ENCODE peak calls at places on chromosome X, in four cellular contexts. One of them, this sample, is unnamed.

GRCh38 chrX:154751121-154751668 is 318 bp upstream of the GAB3 start:
- DNase-seq in testis: peak; percentile 39
- DNase-seq in AG04450: no peak
- DNase-seq in CD8-positive, alpha-beta T cell: no peak
- DNase-seq in this sample: no peak

GRCh38 chrX:16885628-16886027 is 15.5 kb upstream of the RBBP7 start:
- DNase-seq in AG04450: no peak
- DNase-seq in testis: no peak
- DNase-seq in CD8-positive, alpha-beta T cell: no peak
- DNase-seq in this sample: no peak

GRCh38 chrX:46500054-46500453 is 45.2 kb downstream of the ZNF674 start:
- DNase-seq in CD8-positive, alpha-beta T cell: no peak
- DNase-seq in AG04450: no peak
- DNase-seq in testis: no peak
- DNase-seq in this sample: no peak

GRCh38 chrX:72057331-72057730 is 74.4 kb downstream of the RTL5 start:
- DNase-seq in AG04450: no peak
- DNase-seq in testis: no peak
- DNase-seq in CD8-positive, alpha-beta T cell: no peak
- DNase-seq in this sample: no peak

GRCh38 chrX:6026980-6027379 is 201.7 kb downstream of the NLGN4X start:
- DNase-seq in CD8-positive, alpha-beta T cell: no peak
- DNase-seq in testis: no peak
- DNase-seq in AG04450: no peak
- DNase-seq in this sample: no peak

GRCh38 chrX:49070988-49071387 is 2.8 kb downstream of the PRAF2 start:
- DNase-seq in testis: no peak
- DNase-seq in CD8-positive, alpha-beta T cell: no peak
- DNase-seq in AG04450: no peak
- DNase-seq in this sample: no peak

GRCh38 chrX:119189115-119189514 is 47.0 kb upstream of the PGRMC1 start:
- DNase-seq in CD8-positive, alpha-beta T cell: no peak
- DNase-seq in testis: no peak
- DNase-seq in AG04450: no peak
- DNase-seq in this sample: no peak

GRCh38 chrX:148412006-148412405 is 88.4 kb upstream of the AFF2 start:
- DNase-seq in CD8-positive, alpha-beta T cell: no peak
- DNase-seq in testis: no peak
- DNase-seq in AG04450: no peak
- DNase-seq in this sample: peak; percentile 48

GRCh38 chrX:35919536-35920309 is at the start of gene CFAP47:
- DNase-seq in AG04450: no peak
- DNase-seq in testis: peak; percentile 48
- DNase-seq in CD8-positive, alpha-beta T cell: no peak
- DNase-seq in this sample: peak; percentile 18

GRCh38 chrX:139882299-139882698 is 50.6 kb downstream of the ATP11C start:
- DNase-seq in CD8-positive, alpha-beta T cell: no peak
- DNase-seq in AG04450: no peak
- DNase-seq in testis: no peak
- DNase-seq in this sample: no peak

GRCh38 chrX:41561045-41561444 is 113.9 kb downstream of the NYX start:
- DNase-seq in AG04450: peak; percentile 70
- DNase-seq in CD8-positive, alpha-beta T cell: peak; percentile 4
- DNase-seq in testis: no peak
- DNase-seq in this sample: peak; percentile 68

GRCh38 chrX:132482632-132483031 is 6.2 kb downstream of the MBNL3 start:
- DNase-seq in CD8-positive, alpha-beta T cell: no peak
- DNase-seq in testis: no peak
- DNase-seq in AG04450: no peak
- DNase-seq in this sample: no peak

GRCh38 chrX:132483523-132483922 is 5.3 kb downstream of the MBNL3 start:
- DNase-seq in AG04450: no peak
- DNase-seq in testis: no peak
- DNase-seq in CD8-positive, alpha-beta T cell: no peak
- DNase-seq in this sample: no peak

GRCh38 chrX:132483951-132484350 is 4.9 kb downstream of the MBNL3 start:
- DNase-seq in testis: peak; percentile 16
- DNase-seq in AG04450: no peak
- DNase-seq in CD8-positive, alpha-beta T cell: no peak
- DNase-seq in this sample: no peak

GRCh38 chrX:132481449-132481848 is 7.4 kb downstream of the MBNL3 start:
- DNase-seq in testis: no peak
- DNase-seq in AG04450: no peak
- DNase-seq in CD8-positive, alpha-beta T cell: no peak
- DNase-seq in this sample: no peak

GRCh38 chrX:132480581-132481203 is 8.1 kb downstream of the MBNL3 start:
- DNase-seq in AG04450: no peak
- DNase-seq in testis: peak; percentile 27
- DNase-seq in CD8-positive, alpha-beta T cell: peak; percentile 25
- DNase-seq in this sample: peak; percentile 17
- H3K4me3 ChIP-seq in AG04450: peak overlapping the region; percentile 27
- H3K4me3 ChIP-seq in testis: no peak overlapping the region
- H3K4me3 ChIP-seq in CD8-positive, alpha-beta T cell: peak overlapping the region; percentile 52
- H3K4me3 ChIP-seq in this sample: peak overlapping the region; percentile 7

GRCh38 chrX:40244116-40244515 is 146.4 kb upstream of the BCOR start:
- DNase-seq in testis: no peak
- DNase-seq in CD8-positive, alpha-beta T cell: no peak
- DNase-seq in AG04450: no peak
- DNase-seq in this sample: no peak

GRCh38 chrX:40245411-40246140 is 147.8 kb upstream of the BCOR start:
- DNase-seq in CD8-positive, alpha-beta T cell: no peak
- DNase-seq in AG04450: no peak
- DNase-seq in testis: no peak
- DNase-seq in this sample: no peak

GRCh38 chrX:40243699-40244098 is 145.9 kb upstream of the BCOR start:
- DNase-seq in AG04450: no peak
- DNase-seq in CD8-positive, alpha-beta T cell: no peak
- DNase-seq in testis: peak; percentile 73
- DNase-seq in this sample: peak; percentile 1

GRCh38 chrX:40247382-40247781 is 149.6 kb upstream of the BCOR start:
- DNase-seq in testis: no peak
- DNase-seq in AG04450: no peak
- DNase-seq in CD8-positive, alpha-beta T cell: no peak
- DNase-seq in this sample: no peak

DNA sequence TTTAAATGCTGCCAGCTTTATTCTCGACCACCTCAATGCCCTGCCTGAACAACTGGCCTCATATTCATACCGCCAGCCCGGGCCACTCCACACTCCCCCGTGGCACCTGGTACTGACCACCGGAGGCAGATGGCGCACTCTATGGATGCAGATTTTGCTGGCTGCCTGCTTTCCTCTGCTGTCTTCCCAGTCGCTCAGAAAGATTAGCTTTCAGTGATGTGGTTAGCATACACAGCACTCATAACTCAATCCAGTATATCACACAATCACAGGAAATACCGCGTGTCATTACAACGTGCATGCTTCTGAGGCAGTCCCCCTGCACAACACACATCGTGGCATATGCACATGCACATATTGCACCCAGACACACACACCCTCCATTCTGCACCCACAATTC is 147.2 kb upstream of the BCOR start:
- DNase-seq in testis: no peak
- DNase-seq in CD8-positive, alpha-beta T cell: no peak
- DNase-seq in AG04450: no peak
- DNase-seq in this sample: no peak
- TF ChIP-seq CTCF in testis: no peak
- TF ChIP-seq CTCF in CD8-positive, alpha-beta T cell: no peak
- TF ChIP-seq CTCF in AG04450: no peak
- TF ChIP-seq CTCF in this sample: no peak

GRCh38 chrX:21658746-21659145 is 616 bp upstream of the KLHL34 start:
- DNase-seq in CD8-positive, alpha-beta T cell: no peak
- DNase-seq in testis: no peak
- DNase-seq in AG04450: no peak
- DNase-seq in this sample: peak; percentile 0

GRCh38 chrX:21657318-21658151 is 595 bp downstream of the KLHL34 start:
- DNase-seq in testis: no peak
- DNase-seq in AG04450: no peak
- DNase-seq in CD8-positive, alpha-beta T cell: no peak
- DNase-seq in this sample: no peak

GRCh38 chrX:21661316-21661715 is 3.2 kb upstream of the KLHL34 start:
- DNase-seq in testis: no peak
- DNase-seq in AG04450: no peak
- DNase-seq in CD8-positive, alpha-beta T cell: no peak
- DNase-seq in this sample: peak; percentile 61

GRCh38 chrX:21658152-21658737 is at the start of gene KLHL34:
- DNase-seq in AG04450: no peak
- DNase-seq in testis: no peak
- DNase-seq in CD8-positive, alpha-beta T cell: no peak
- DNase-seq in this sample: no peak

GRCh38 chrX:21659320-21659719 is 1.2 kb upstream of the KLHL34 start:
- DNase-seq in testis: no peak
- DNase-seq in CD8-positive, alpha-beta T cell: no peak
- DNase-seq in AG04450: no peak
- DNase-seq in this sample: no peak
- H3K4me3 ChIP-seq in testis: no peak overlapping the region
- H3K4me3 ChIP-seq in CD8-positive, alpha-beta T cell: no peak overlapping the region
- H3K4me3 ChIP-seq in AG04450: no peak overlapping the region
- H3K4me3 ChIP-seq in this sample: no peak overlapping the region

DNA sequence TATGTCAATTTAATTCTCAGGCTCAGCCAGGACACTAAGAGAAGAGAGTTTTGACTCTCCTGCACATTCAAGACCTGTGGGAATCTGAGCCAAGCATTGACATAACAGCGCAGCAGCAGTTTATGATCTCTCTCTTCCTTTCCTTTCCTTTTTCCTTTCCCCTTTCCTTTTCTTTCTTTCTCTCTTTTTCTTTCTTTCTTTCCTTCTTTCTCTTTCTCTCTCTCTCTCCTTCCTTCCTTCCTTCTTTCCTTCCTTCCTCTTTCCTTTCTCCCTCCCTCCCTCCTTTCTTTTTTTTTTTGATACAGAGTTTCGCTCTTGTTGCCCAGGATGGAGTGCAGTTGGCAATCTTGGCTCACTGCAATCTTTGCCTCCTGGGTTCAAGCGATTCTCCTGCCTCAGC is 21.6 kb downstream of the SAT1 start:
- DNase-seq in CD8-positive, alpha-beta T cell: no peak
- DNase-seq in testis: no peak
- DNase-seq in AG04450: no peak
- DNase-seq in this sample: peak; percentile 38
- TF ChIP-seq CTCF in CD8-positive, alpha-beta T cell: no peak
- TF ChIP-seq CTCF in testis: no peak
- TF ChIP-seq CTCF in AG04450: no peak
- TF ChIP-seq CTCF in this sample: no peak

GRCh38 chrX:131827935-131828334 is 195.2 kb upstream of the STK26 start:
- DNase-seq in testis: no peak
- DNase-seq in AG04450: no peak
- DNase-seq in CD8-positive, alpha-beta T cell: no peak
- DNase-seq in this sample: peak; percentile 39
- H3K4me3 ChIP-seq in testis: no peak overlapping the region
- H3K4me3 ChIP-seq in AG04450: no peak overlapping the region
- H3K4me3 ChIP-seq in CD8-positive, alpha-beta T cell: no peak overlapping the region
- H3K4me3 ChIP-seq in this sample: no peak overlapping the region

DNA sequence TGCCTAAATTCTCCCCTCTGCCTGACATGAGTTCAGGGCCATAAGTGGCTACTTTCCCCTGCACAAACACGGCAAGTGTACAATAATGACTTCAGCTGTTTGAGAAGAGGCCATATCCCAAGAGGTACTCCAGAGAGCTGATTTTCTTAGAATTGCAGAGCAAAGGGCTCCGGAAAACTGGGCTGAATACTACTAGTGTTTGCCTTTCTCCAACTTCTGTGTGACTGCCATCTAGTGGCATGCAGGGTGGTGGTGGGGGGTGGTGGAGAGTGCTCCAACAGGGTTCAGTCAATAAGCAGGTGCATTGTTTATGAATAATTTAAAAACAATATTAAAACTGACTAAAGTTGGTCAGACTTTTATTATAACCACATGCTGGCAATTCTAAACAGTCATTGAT is 130.0 kb downstream of the CHRDL1 start:
- DNase-seq in testis: peak; percentile 25
- DNase-seq in AG04450: no peak
- DNase-seq in CD8-positive, alpha-beta T cell: no peak
- DNase-seq in this sample: peak; percentile 19
- TF ChIP-seq CTCF in testis: no peak
- TF ChIP-seq CTCF in AG04450: peak; percentile 49
- TF ChIP-seq CTCF in CD8-positive, alpha-beta T cell: no peak
- TF ChIP-seq CTCF in this sample: peak; percentile 50

GRCh38 chrX:69165116-69165651 is at the start of gene PJA1:
- DNase-seq in CD8-positive, alpha-beta T cell: peak; percentile 49
- DNase-seq in AG04450: no peak
- DNase-seq in testis: peak; percentile 81
- DNase-seq in this sample: peak; percentile 70

GRCh38 chrX:69162466-69162865 is 2.8 kb downstream of the PJA1 start:
- DNase-seq in CD8-positive, alpha-beta T cell: no peak
- DNase-seq in AG04450: no peak
- DNase-seq in testis: no peak
- DNase-seq in this sample: no peak

GRCh38 chrX:69163936-69164741 is 1.1 kb downstream of the PJA1 start:
- DNase-seq in CD8-positive, alpha-beta T cell: peak; percentile 40
- DNase-seq in AG04450: no peak
- DNase-seq in testis: peak; percentile 35
- DNase-seq in this sample: peak; percentile 27

GRCh38 chrX:69161371-69161770 is 3.9 kb downstream of the PJA1 start:
- DNase-seq in AG04450: no peak
- DNase-seq in CD8-positive, alpha-beta T cell: no peak
- DNase-seq in testis: no peak
- DNase-seq in this sample: no peak

GRCh38 chrX:69161786-69162349 is 3.4 kb downstream of the PJA1 start:
- DNase-seq in CD8-positive, alpha-beta T cell: no peak
- DNase-seq in testis: no peak
- DNase-seq in AG04450: no peak
- DNase-seq in this sample: no peak
- H3K4me3 ChIP-seq in CD8-positive, alpha-beta T cell: no peak overlapping the region
- H3K4me3 ChIP-seq in testis: no peak overlapping the region
- H3K4me3 ChIP-seq in AG04450: no peak overlapping the region
- H3K4me3 ChIP-seq in this sample: no peak overlapping the region

This sample was measured in epithelial cell of esophagus.